ENCODE peak calls at places on chromosomes 6 and 20, in six cellular contexts. K is T-helper 2 cell; Y is AG10803; M is stimulated activated CD8-positive, alpha-beta memory T cell treated with anti-CD3 and anti-CD28 coated beads, Interleukin-2, amount 100 ng/mL, for 1 hour; U is LoVo; S is dermis blood vessel endothelial cell. B is an unnamed sample.

GRCh38 chr6:13479206-13479797 is 8.1 kb downstream of the GFOD1 start:
- DNase-seq in Y (no peak), U (no peak), M (no peak), K (no peak), S (no peak), B (no peak)

GRCh38 chr6:16669227-16669626 is 92.0 kb downstream of the ATXN1 start:
- DNase-seq in K (peak; percentile 46), M (peak; percentile 50), Y (peak; percentile 44), S (peak; percentile 84), U (no peak), B (peak; percentile 47)

GRCh38 chr6:158653577-158654354 is 3.9 kb downstream of the SYTL3 start:
- DNase-seq in M (peak; percentile 70), Y (peak; percentile 70), U (no peak), S (peak; percentile 21), K (peak; percentile 85), B (peak; percentile 86)

GRCh38 chr20:42118409-42119125 is 500.4 kb upstream of the CHD6 start:
- DNase-seq in S (no peak), U (no peak), K (no peak), Y (no peak), M (no peak), B (no peak)

GRCh38 chr6:113423956-113424355 is 433.2 kb upstream of the MARCKS start:
- DNase-seq in S (no peak), M (no peak), U (no peak), Y (no peak), K (no peak), B (no peak)

GRCh38 chr6:148364056-148364844 is 21.6 kb downstream of the SASH1 start:
- DNase-seq in S (peak; percentile 98), K (no peak), M (no peak), Y (peak; percentile 86), U (no peak), B (no peak)

GRCh38 chr20:3890410-3890751 is 1.2 kb downstream of the PANK2 start:
- DNase-seq in S (peak; percentile 42), M (no peak), Y (peak; percentile 29), U (peak; percentile 11), K (no peak), B (no peak)

GRCh38 chr6:165847407-165848098 is 184.5 kb upstream of the PDE10A start:
- DNase-seq in M (no peak), K (no peak), U (peak; percentile 37), Y (no peak), S (no peak), B (peak; percentile 71)

GRCh38 chr6:135372758-135373157 is 124.8 kb downstream of the AHI1 start:
- DNase-seq in K (no peak), Y (peak; percentile 0), M (no peak), U (no peak), S (no peak), B (peak; percentile 41)

GRCh38 chr6:10633216-10633615 is 61.2 kb downstream of the C6orf52 start:
- DNase-seq in K (no peak), M (no peak), Y (peak; percentile 31), S (peak; percentile 81), U (peak; percentile 29), B (peak; percentile 62)

GRCh38 chr6:125995972-125996580 is 9.7 kb downstream of the TRMT11 start:
- DNase-seq in K (peak; percentile 55), U (peak; percentile 73), S (peak; percentile 81), Y (peak; percentile 49), M (peak; percentile 30), B (peak; percentile 82)

GRCh38 chr6:14540859-14541540 is 423.4 kb downstream of the CD83 start:
- DNase-seq in M (no peak), S (no peak), K (no peak), U (no peak), Y (no peak), B (no peak)

GRCh38 chr6:35287671-35288396 is 9.8 kb upstream of the DEF6 start:
- DNase-seq in M (no peak), Y (peak; percentile 41), S (no peak), K (no peak), U (no peak), B (peak; percentile 20)

GRCh38 chr20:45523833-45524232 is 8.4 kb upstream of the SPINT3 start:
- DNase-seq in Y (no peak), M (no peak), K (no peak), S (no peak), U (no peak), B (no peak)